ENCODE peak calls at places on chromosomes 3 and 15, in four cellular contexts. One of them, this sample, is unnamed.

GRCh38 chr3:10351013-10351735 is 30.3 kb upstream of the SEC13 start:
- DNase-seq in PC-3: no peak
- DNase-seq in colonic mucosa: no peak
- DNase-seq in IMR-90: no peak
- DNase-seq in this sample: no peak

GRCh38 chr3:31531465-31531991 is 1.2 kb upstream of the STT3B start:
- DNase-seq in PC-3: peak; percentile 25
- DNase-seq in colonic mucosa: no peak
- DNase-seq in IMR-90: peak; percentile 12
- DNase-seq in this sample: no peak

GRCh38 chr3:129014148-129014547 is 13.0 kb downstream of the EFCC1 start:
- DNase-seq in PC-3: no peak
- DNase-seq in colonic mucosa: no peak
- DNase-seq in IMR-90: peak; percentile 16
- DNase-seq in this sample: peak; percentile 24

GRCh38 chr3:14280326-14280725 is 101.7 kb downstream of the LSM3 start:
- DNase-seq in PC-3: no peak
- DNase-seq in colonic mucosa: no peak
- DNase-seq in IMR-90: peak; percentile 23
- DNase-seq in this sample: peak; percentile 40

GRCh38 chr3:73786346-73786807 is 161.6 kb upstream of the PDZRN3 start:
- DNase-seq in PC-3: peak; percentile 1
- DNase-seq in colonic mucosa: no peak
- DNase-seq in IMR-90: peak; percentile 97
- DNase-seq in this sample: peak; percentile 89

GRCh38 chr15:99051308-99051707 is 43.7 kb upstream of the PGPEP1L start:
- DNase-seq in PC-3: no peak
- DNase-seq in colonic mucosa: peak; percentile 0
- DNase-seq in IMR-90: no peak
- DNase-seq in this sample: no peak

GRCh38 chr3:129560931-129561594 is 18.1 kb downstream of the H1-8 start:
- DNase-seq in PC-3: no peak
- DNase-seq in colonic mucosa: peak; percentile 65
- DNase-seq in IMR-90: peak; percentile 76
- DNase-seq in this sample: peak; percentile 93

GRCh38 chr3:44208568-44208967 is 33.1 kb upstream of the TOPAZ1 start:
- DNase-seq in PC-3: peak; percentile 17
- DNase-seq in colonic mucosa: no peak
- DNase-seq in IMR-90: no peak
- DNase-seq in this sample: peak; percentile 65

GRCh38 chr3:8539419-8539818 is 37.8 kb downstream of the LMCD1 start:
- DNase-seq in PC-3: peak; percentile 56
- DNase-seq in colonic mucosa: no peak
- DNase-seq in IMR-90: peak; percentile 52
- DNase-seq in this sample: no peak

GRCh38 chr15:45126535-45127158 is 3.0 kb downstream of the DUOXA1 start:
- DNase-seq in PC-3: peak; percentile 76
- DNase-seq in colonic mucosa: peak; percentile 45
- DNase-seq in IMR-90: peak; percentile 36
- DNase-seq in this sample: no peak

GRCh38 chr15:76335851-76336253 is 721 bp upstream of the ISL2 start:
- DNase-seq in PC-3: peak; percentile 4
- DNase-seq in colonic mucosa: no peak
- DNase-seq in IMR-90: no peak
- DNase-seq in this sample: peak; percentile 27

DNA sequence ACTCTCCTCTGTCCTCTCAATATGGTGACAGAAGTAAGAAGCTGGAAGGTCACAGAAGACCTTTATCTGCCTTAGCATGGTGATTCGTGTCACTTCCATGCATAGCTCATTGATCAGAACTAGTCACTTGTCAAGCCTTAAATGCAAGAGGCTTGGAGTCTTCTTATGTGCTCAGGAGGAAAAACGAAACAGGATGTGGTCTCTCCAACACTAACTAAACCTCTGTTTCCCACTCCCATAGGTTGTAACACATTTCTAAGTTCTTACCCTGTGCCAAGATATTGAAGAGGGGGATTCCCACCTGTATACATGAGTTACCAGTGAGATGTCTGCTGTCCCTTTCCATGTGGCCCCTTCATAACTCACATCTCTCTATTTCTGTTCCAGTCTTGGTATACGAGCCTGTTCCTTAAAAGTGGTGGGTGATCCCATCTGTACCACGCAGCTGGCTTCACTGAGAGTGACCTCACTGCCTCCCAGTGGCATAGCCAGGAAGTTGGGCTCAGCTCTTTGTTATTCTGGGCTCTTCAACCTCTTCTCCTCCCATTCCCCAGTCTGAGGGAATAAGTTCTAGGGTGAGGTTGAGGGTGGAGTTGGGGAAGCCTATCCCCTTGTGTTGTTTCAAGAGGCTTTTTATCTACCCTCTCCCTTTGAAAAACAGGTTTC is 203.2 kb upstream of the PPP2R3A start:
- DNase-seq in PC-3: no peak
- DNase-seq in colonic mucosa: no peak
- DNase-seq in IMR-90: no peak
- DNase-seq in this sample: no peak
- TF ChIP-seq CTCF in PC-3: no peak
- TF ChIP-seq CTCF in colonic mucosa: no peak
- TF ChIP-seq CTCF in IMR-90: no peak
- TF ChIP-seq CTCF in this sample: no peak

DNA sequence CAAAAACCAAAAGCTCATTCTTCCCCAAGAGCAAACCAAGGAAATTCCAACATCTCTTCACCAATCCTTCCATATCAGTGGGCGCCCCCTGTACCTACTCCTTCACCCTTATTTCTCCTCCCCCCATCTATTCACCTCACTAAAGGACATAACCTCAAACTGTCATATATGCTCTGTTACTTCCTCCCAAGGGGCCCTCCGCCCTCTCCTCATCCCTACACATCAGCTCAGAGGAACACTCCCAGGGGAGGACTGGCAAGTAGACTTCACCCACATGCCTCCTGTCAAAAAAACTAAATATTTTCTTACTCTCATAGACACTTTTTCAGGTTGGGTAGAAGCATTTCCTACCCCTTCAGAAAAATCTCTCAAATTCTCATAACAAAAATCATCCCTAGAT is 2.4 kb upstream of the AADAC start:
- DNase-seq in PC-3: no peak
- DNase-seq in colonic mucosa: no peak
- DNase-seq in IMR-90: no peak
- DNase-seq in this sample: no peak
- H3K9ac ChIP-seq in PC-3: no peak overlapping the region
- H3K9ac ChIP-seq in colonic mucosa: no peak overlapping the region
- H3K9ac ChIP-seq in IMR-90: no peak overlapping the region
- H3K9ac ChIP-seq in this sample: no peak overlapping the region

GRCh38 chr3:182969853-182970252 is 10.5 kb downstream of the DCUN1D1 start:
- DNase-seq in PC-3: no peak
- DNase-seq in colonic mucosa: no peak
- DNase-seq in IMR-90: no peak
- DNase-seq in this sample: no peak

GRCh38 chr3:182969277-182969676 is 11.1 kb downstream of the DCUN1D1 start:
- DNase-seq in PC-3: peak; percentile 73
- DNase-seq in colonic mucosa: no peak
- DNase-seq in IMR-90: peak; percentile 85
- DNase-seq in this sample: peak; percentile 46

GRCh38 chr3:182971637-182972036 is 8.7 kb downstream of the DCUN1D1 start:
- DNase-seq in PC-3: no peak
- DNase-seq in colonic mucosa: no peak
- DNase-seq in IMR-90: peak; percentile 40
- DNase-seq in this sample: peak; percentile 22

GRCh38 chr3:182972387-182972786 is 8.0 kb downstream of the DCUN1D1 start:
- DNase-seq in PC-3: no peak
- DNase-seq in colonic mucosa: no peak
- DNase-seq in IMR-90: no peak
- DNase-seq in this sample: no peak

DNA sequence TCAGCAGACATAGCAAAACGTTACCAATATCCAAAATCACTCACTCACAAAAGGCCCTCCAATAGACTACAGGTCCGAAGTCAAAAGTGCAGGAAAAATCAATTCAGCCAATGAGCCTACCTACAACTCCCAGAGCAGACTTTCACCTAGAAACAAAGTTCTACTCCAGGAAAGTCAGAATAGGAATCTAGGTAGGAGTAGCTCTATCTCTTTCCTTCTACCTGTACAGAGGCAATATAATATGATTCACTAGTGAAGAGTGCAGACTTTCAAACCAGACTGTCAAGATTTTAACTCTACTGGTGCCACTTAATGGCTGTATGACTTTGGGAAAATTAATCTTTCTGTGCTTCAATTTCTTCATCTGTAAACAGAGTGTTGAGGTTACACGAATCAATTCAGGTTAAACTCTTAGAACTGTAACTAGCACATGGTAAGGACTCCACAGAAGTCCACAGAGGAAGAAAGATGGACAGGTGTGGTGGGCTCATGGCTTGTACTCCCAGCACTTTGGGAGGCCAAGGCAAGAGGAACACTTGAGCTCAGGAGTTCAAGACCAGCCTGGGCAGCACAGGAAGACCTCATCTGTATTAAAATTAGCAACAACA is 9.4 kb downstream of the DCUN1D1 start:
- DNase-seq in PC-3: peak; percentile 47
- DNase-seq in colonic mucosa: no peak
- DNase-seq in IMR-90: no peak
- DNase-seq in this sample: no peak
- H3K4me3 ChIP-seq in PC-3: no peak overlapping the region
- H3K4me3 ChIP-seq in colonic mucosa: no peak overlapping the region
- H3K4me3 ChIP-seq in IMR-90: no peak overlapping the region
- H3K4me3 ChIP-seq in this sample: no peak overlapping the region

GRCh38 chr3:112530573-112530972 is 31.2 kb downstream of the ATG3 start:
- DNase-seq in PC-3: peak; percentile 97
- DNase-seq in colonic mucosa: no peak
- DNase-seq in IMR-90: no peak
- DNase-seq in this sample: no peak

DNA sequence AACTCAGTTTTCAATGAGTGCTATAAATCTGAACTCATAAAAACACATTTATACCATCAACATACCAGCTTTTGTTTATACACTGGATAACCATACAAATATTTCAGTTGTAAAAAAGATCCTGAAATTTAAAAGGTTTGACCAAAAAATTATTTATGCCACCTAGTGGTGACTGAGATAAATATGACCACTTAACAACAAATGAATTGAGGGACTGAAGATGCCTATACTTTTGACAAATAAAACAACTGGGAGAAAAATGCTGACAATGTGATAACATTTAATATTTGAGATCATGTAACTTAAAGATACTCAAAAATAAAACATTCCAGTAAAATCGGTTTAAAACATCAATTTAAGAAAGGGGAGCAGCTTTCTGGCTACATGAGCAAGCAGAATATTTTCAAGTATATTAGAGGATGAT is 30.4 kb downstream of the ATG3 start:
- DNase-seq in PC-3: peak; percentile 71
- DNase-seq in colonic mucosa: no peak
- DNase-seq in IMR-90: peak; percentile 49
- DNase-seq in this sample: peak; percentile 23
- TF ChIP-seq CTCF in PC-3: peak; percentile 86
- TF ChIP-seq CTCF in colonic mucosa: peak; percentile 21
- TF ChIP-seq CTCF in IMR-90: peak; percentile 52
- TF ChIP-seq CTCF in this sample: peak; percentile 44

GRCh38 chr3:23547905-23548304 is 257.9 kb upstream of the UBE2E1 start:
- DNase-seq in PC-3: no peak
- DNase-seq in colonic mucosa: no peak
- DNase-seq in IMR-90: peak; percentile 40
- DNase-seq in this sample: peak; percentile 2
- H3K9ac ChIP-seq in PC-3: no peak overlapping the region
- H3K9ac ChIP-seq in colonic mucosa: no peak overlapping the region
- H3K9ac ChIP-seq in IMR-90: no peak overlapping the region
- H3K9ac ChIP-seq in this sample: no peak overlapping the region